ENCODE peak calls at places on chromosomes 1 and 21, in eight cellular contexts. One of them, this sample, is unnamed.

GRCh38 chr1:53511933-53512806 is 53.0 kb downstream of the DMRTB1 start:
- DNase-seq in HepG2: no peak
- DNase-seq in GM12892: no peak
- DNase-seq in upper lobe of left lung: peak; percentile 42
- DNase-seq in lower leg skin: no peak
- DNase-seq in A549: no peak
- DNase-seq in NB4: no peak
- DNase-seq in sigmoid colon: no peak
- DNase-seq in this sample: no peak

GRCh38 chr1:168148916-168149315 is 12.2 kb upstream of the GPR161 start:
- DNase-seq in A549: no peak
- DNase-seq in GM12892: no peak
- DNase-seq in NB4: no peak
- DNase-seq in lower leg skin: no peak
- DNase-seq in upper lobe of left lung: no peak
- DNase-seq in sigmoid colon: no peak
- DNase-seq in HepG2: no peak
- DNase-seq in this sample: no peak

GRCh38 chr1:77948841-77949424 is 29.9 kb downstream of the FUBP1 start:
- DNase-seq in NB4: peak; percentile 28
- DNase-seq in HepG2: peak; percentile 42
- DNase-seq in A549: peak; percentile 30
- DNase-seq in sigmoid colon: no peak
- DNase-seq in lower leg skin: no peak
- DNase-seq in upper lobe of left lung: no peak
- DNase-seq in GM12892: no peak
- DNase-seq in this sample: peak; percentile 23

GRCh38 chr1:6108937-6109636 is 63.4 kb downstream of the KCNAB2 start:
- DNase-seq in sigmoid colon: no peak
- DNase-seq in HepG2: peak; percentile 20
- DNase-seq in GM12892: peak; percentile 67
- DNase-seq in upper lobe of left lung: no peak
- DNase-seq in lower leg skin: no peak
- DNase-seq in A549: peak; percentile 69
- DNase-seq in NB4: peak; percentile 75
- DNase-seq in this sample: peak; percentile 38

GRCh38 chr1:35599411-35599810 is 26.3 kb downstream of the TFAP2E start:
- DNase-seq in A549: no peak
- DNase-seq in lower leg skin: no peak
- DNase-seq in HepG2: no peak
- DNase-seq in sigmoid colon: no peak
- DNase-seq in upper lobe of left lung: no peak
- DNase-seq in NB4: no peak
- DNase-seq in GM12892: no peak
- DNase-seq in this sample: no peak

GRCh38 chr1:114756949-114757454 is 782 bp downstream of the CSDE1 start:
- DNase-seq in lower leg skin: peak; percentile 71
- DNase-seq in HepG2: peak; percentile 49
- DNase-seq in NB4: peak; percentile 82
- DNase-seq in upper lobe of left lung: peak; percentile 62
- DNase-seq in GM12892: no peak
- DNase-seq in sigmoid colon: peak; percentile 73
- DNase-seq in A549: peak; percentile 11
- DNase-seq in this sample: peak; percentile 83

GRCh38 chr1:8077602-8078001 is 51.5 kb upstream of the ERRFI1 start:
- DNase-seq in sigmoid colon: no peak
- DNase-seq in A549: no peak
- DNase-seq in NB4: no peak
- DNase-seq in upper lobe of left lung: no peak
- DNase-seq in lower leg skin: no peak
- DNase-seq in HepG2: no peak
- DNase-seq in GM12892: no peak
- DNase-seq in this sample: no peak

GRCh38 chr1:19325958-19326747 is 14.0 kb downstream of the SLC66A1 start:
- DNase-seq in upper lobe of left lung: no peak
- DNase-seq in NB4: peak; percentile 48
- DNase-seq in sigmoid colon: no peak
- DNase-seq in GM12892: no peak
- DNase-seq in HepG2: no peak
- DNase-seq in A549: no peak
- DNase-seq in lower leg skin: no peak
- DNase-seq in this sample: no peak

GRCh38 chr1:50873458-50874187 is 86.4 kb downstream of the FAF1 start:
- DNase-seq in GM12892: peak; percentile 19
- DNase-seq in HepG2: peak; percentile 23
- DNase-seq in upper lobe of left lung: peak; percentile 38
- DNase-seq in lower leg skin: peak; percentile 36
- DNase-seq in A549: peak; percentile 78
- DNase-seq in sigmoid colon: no peak
- DNase-seq in NB4: peak; percentile 91
- DNase-seq in this sample: peak; percentile 83

GRCh38 chr1:203173566-203173965 is 2.1 kb downstream of the MYBPH start:
- DNase-seq in GM12892: peak; percentile 59
- DNase-seq in A549: no peak
- DNase-seq in lower leg skin: no peak
- DNase-seq in upper lobe of left lung: no peak
- DNase-seq in sigmoid colon: no peak
- DNase-seq in HepG2: no peak
- DNase-seq in NB4: peak; percentile 83
- DNase-seq in this sample: no peak

GRCh38 chr1:30253807-30254440 is 469.5 kb downstream of the MATN1 start:
- DNase-seq in HepG2: no peak
- DNase-seq in A549: no peak
- DNase-seq in NB4: no peak
- DNase-seq in GM12892: no peak
- DNase-seq in upper lobe of left lung: no peak
- DNase-seq in sigmoid colon: no peak
- DNase-seq in lower leg skin: no peak
- DNase-seq in this sample: no peak

DNA sequence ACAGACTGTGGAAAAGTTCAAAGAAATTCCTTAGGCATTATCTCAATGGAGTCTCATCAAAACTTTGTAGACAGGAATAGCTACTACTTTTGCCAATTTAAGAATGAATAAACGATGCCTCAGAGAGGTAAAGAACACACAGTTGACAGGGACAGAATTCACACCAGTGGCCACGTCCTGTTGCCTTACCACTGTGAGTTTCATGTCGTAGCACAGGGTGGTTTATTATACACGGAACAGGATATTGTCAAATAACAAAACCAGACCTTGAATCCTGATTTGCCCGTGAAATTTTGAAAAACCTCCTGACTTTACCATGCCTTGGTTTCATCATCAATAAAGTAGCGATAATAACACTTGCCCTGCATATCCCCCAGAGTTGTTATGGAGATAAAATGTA is 408.0 kb upstream of the RUNX1 start:
- DNase-seq in HepG2: no peak
- DNase-seq in GM12892: no peak
- DNase-seq in A549: no peak
- DNase-seq in lower leg skin: no peak
- DNase-seq in sigmoid colon: no peak
- DNase-seq in NB4: no peak
- DNase-seq in upper lobe of left lung: no peak
- DNase-seq in this sample: no peak
- TF ChIP-seq POLR2A in HepG2: no peak
- TF ChIP-seq POLR2A in GM12892: no peak
- TF ChIP-seq POLR2A in A549: no peak
- TF ChIP-seq POLR2A in lower leg skin: no peak
- TF ChIP-seq POLR2A in sigmoid colon: no peak
- TF ChIP-seq POLR2A in NB4: no peak
- TF ChIP-seq POLR2A in upper lobe of left lung: no peak
- TF ChIP-seq POLR2A in this sample: no peak

GRCh38 chr1:240189386-240189989 is 97.8 kb downstream of the FMN2 start:
- DNase-seq in HepG2: peak; percentile 33
- DNase-seq in GM12892: no peak
- DNase-seq in NB4: peak; percentile 47
- DNase-seq in lower leg skin: peak; percentile 22
- DNase-seq in A549: peak; percentile 61
- DNase-seq in upper lobe of left lung: no peak
- DNase-seq in sigmoid colon: no peak
- DNase-seq in this sample: peak; percentile 34

GRCh38 chr1:240188139-240188538 is 96.5 kb downstream of the FMN2 start:
- DNase-seq in GM12892: no peak
- DNase-seq in sigmoid colon: no peak
- DNase-seq in NB4: no peak
- DNase-seq in upper lobe of left lung: no peak
- DNase-seq in HepG2: no peak
- DNase-seq in A549: no peak
- DNase-seq in lower leg skin: no peak
- DNase-seq in this sample: no peak

GRCh38 chr1:240193699-240194098 is 102.0 kb downstream of the FMN2 start:
- DNase-seq in sigmoid colon: no peak
- DNase-seq in GM12892: no peak
- DNase-seq in NB4: no peak
- DNase-seq in upper lobe of left lung: no peak
- DNase-seq in HepG2: no peak
- DNase-seq in A549: no peak
- DNase-seq in lower leg skin: no peak
- DNase-seq in this sample: no peak

GRCh38 chr1:240192851-240193250 is 101.2 kb downstream of the FMN2 start:
- DNase-seq in HepG2: no peak
- DNase-seq in upper lobe of left lung: no peak
- DNase-seq in lower leg skin: no peak
- DNase-seq in A549: no peak
- DNase-seq in NB4: no peak
- DNase-seq in sigmoid colon: no peak
- DNase-seq in GM12892: no peak
- DNase-seq in this sample: no peak

DNA sequence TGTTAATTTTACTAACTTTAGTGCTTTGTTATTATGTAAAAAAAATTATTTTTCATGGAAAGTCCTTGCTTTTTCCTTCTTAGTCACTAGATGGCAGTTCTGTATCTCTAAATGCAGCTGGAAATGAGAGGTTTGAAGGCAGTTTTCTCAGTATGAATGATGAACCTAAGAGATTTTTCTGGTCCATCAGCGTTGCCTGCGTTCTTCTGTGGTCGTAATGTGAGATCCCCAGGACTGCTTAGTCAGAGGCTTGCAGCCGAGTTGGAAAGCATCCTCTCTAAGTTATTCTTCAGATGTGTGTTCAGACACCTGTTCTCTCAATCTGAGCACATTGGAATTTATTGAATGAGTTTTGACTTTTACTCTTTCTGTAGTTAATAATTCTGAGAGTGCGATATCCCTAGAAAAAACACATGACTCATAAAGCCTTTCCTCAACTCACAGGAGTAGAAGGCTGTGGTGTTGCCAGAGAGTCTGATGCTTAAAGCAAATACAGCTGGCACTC is 99.2 kb downstream of the FMN2 start:
- DNase-seq in upper lobe of left lung: no peak
- DNase-seq in NB4: peak; percentile 37
- DNase-seq in A549: peak; percentile 87
- DNase-seq in GM12892: no peak
- DNase-seq in sigmoid colon: peak; percentile 71
- DNase-seq in lower leg skin: peak; percentile 22
- DNase-seq in HepG2: peak; percentile 2
- DNase-seq in this sample: no peak
- TF ChIP-seq POLR2A in upper lobe of left lung: no peak
- TF ChIP-seq POLR2A in NB4: no peak
- TF ChIP-seq POLR2A in A549: no peak
- TF ChIP-seq POLR2A in GM12892: no peak
- TF ChIP-seq POLR2A in sigmoid colon: no peak
- TF ChIP-seq POLR2A in lower leg skin: no peak
- TF ChIP-seq POLR2A in HepG2: no peak
- TF ChIP-seq POLR2A in this sample: no peak

GRCh38 chr1:212607206-212607923 is 1.2 kb upstream of the ATF3 start:
- DNase-seq in NB4: peak; percentile 14
- DNase-seq in GM12892: peak; percentile 33
- DNase-seq in sigmoid colon: peak; percentile 72
- DNase-seq in HepG2: no peak
- DNase-seq in upper lobe of left lung: peak; percentile 51
- DNase-seq in lower leg skin: no peak
- DNase-seq in A549: no peak
- DNase-seq in this sample: peak; percentile 32

GRCh38 chr1:212608956-212609700 is 567 bp downstream of the ATF3 start:
- DNase-seq in lower leg skin: peak; percentile 49
- DNase-seq in GM12892: peak; percentile 55
- DNase-seq in NB4: peak; percentile 77
- DNase-seq in sigmoid colon: peak; percentile 80
- DNase-seq in HepG2: peak; percentile 36
- DNase-seq in upper lobe of left lung: peak; percentile 48
- DNase-seq in A549: no peak
- DNase-seq in this sample: peak; percentile 89

GRCh38 chr1:212607924-212608208 is 695 bp upstream of the ATF3 start:
- DNase-seq in GM12892: peak; percentile 32
- DNase-seq in lower leg skin: no peak
- DNase-seq in NB4: no peak
- DNase-seq in A549: no peak
- DNase-seq in upper lobe of left lung: no peak
- DNase-seq in HepG2: no peak
- DNase-seq in sigmoid colon: no peak
- DNase-seq in this sample: no peak

GRCh38 chr1:212609701-212610574 is 1.4 kb downstream of the ATF3 start:
- DNase-seq in lower leg skin: no peak
- DNase-seq in upper lobe of left lung: no peak
- DNase-seq in sigmoid colon: peak; percentile 74
- DNase-seq in A549: no peak
- DNase-seq in NB4: no peak
- DNase-seq in GM12892: no peak
- DNase-seq in HepG2: no peak
- DNase-seq in this sample: peak; percentile 62

GRCh38 chr1:212608209-212608955 is at the start of gene ATF3:
- DNase-seq in HepG2: peak; percentile 95
- DNase-seq in lower leg skin: peak; percentile 99
- DNase-seq in NB4: peak; percentile 99
- DNase-seq in upper lobe of left lung: peak; percentile 100
- DNase-seq in sigmoid colon: peak; percentile 100
- DNase-seq in GM12892: peak; percentile 87
- DNase-seq in A549: peak; percentile 98
- DNase-seq in this sample: peak; percentile 100
- TF ChIP-seq POLR2A in HepG2: peak; percentile 99
- TF ChIP-seq POLR2A in lower leg skin: no peak
- TF ChIP-seq POLR2A in NB4: peak; percentile 96
- TF ChIP-seq POLR2A in upper lobe of left lung: peak; percentile 99
- TF ChIP-seq POLR2A in sigmoid colon: peak; percentile 98
- TF ChIP-seq POLR2A in GM12892: peak; percentile 100
- TF ChIP-seq POLR2A in A549: peak; percentile 99
- TF ChIP-seq POLR2A in this sample: peak; percentile 98

GRCh38 chr1:100300691-100301090 is 34.7 kb downstream of the RTCA start:
- DNase-seq in HepG2: no peak
- DNase-seq in NB4: no peak
- DNase-seq in A549: no peak
- DNase-seq in upper lobe of left lung: no peak
- DNase-seq in lower leg skin: no peak
- DNase-seq in sigmoid colon: no peak
- DNase-seq in GM12892: no peak
- DNase-seq in this sample: no peak

GRCh38 chr1:100302756-100303155 is 36.7 kb downstream of the RTCA start:
- DNase-seq in A549: no peak
- DNase-seq in NB4: no peak
- DNase-seq in GM12892: no peak
- DNase-seq in HepG2: no peak
- DNase-seq in sigmoid colon: no peak
- DNase-seq in upper lobe of left lung: no peak
- DNase-seq in lower leg skin: no peak
- DNase-seq in this sample: no peak

GRCh38 chr1:100299521-100300222 is 33.7 kb downstream of the RTCA start:
- DNase-seq in lower leg skin: no peak
- DNase-seq in GM12892: no peak
- DNase-seq in sigmoid colon: no peak
- DNase-seq in upper lobe of left lung: no peak
- DNase-seq in HepG2: no peak
- DNase-seq in A549: no peak
- DNase-seq in NB4: no peak
- DNase-seq in this sample: no peak

GRCh38 chr1:100296140-100296539 is 30.1 kb downstream of the RTCA start:
- DNase-seq in HepG2: no peak
- DNase-seq in upper lobe of left lung: no peak
- DNase-seq in sigmoid colon: no peak
- DNase-seq in A549: no peak
- DNase-seq in lower leg skin: no peak
- DNase-seq in NB4: no peak
- DNase-seq in GM12892: no peak
- DNase-seq in this sample: no peak

GRCh38 chr1:100298512-100298911 is 32.5 kb downstream of the RTCA start:
- DNase-seq in lower leg skin: no peak
- DNase-seq in NB4: no peak
- DNase-seq in upper lobe of left lung: no peak
- DNase-seq in sigmoid colon: no peak
- DNase-seq in GM12892: no peak
- DNase-seq in A549: no peak
- DNase-seq in HepG2: no peak
- DNase-seq in this sample: no peak
- TF ChIP-seq POLR2A in lower leg skin: no peak
- TF ChIP-seq POLR2A in NB4: no peak
- TF ChIP-seq POLR2A in upper lobe of left lung: no peak
- TF ChIP-seq POLR2A in sigmoid colon: no peak
- TF ChIP-seq POLR2A in GM12892: no peak
- TF ChIP-seq POLR2A in A549: no peak
- TF ChIP-seq POLR2A in HepG2: no peak
- TF ChIP-seq POLR2A in this sample: no peak

This sample was measured in erythroblast.